ENCODE peak calls at places on chromosomes 5 and 9, in six cellular contexts. B is heart right ventricle, E is coronary artery, C is Panc1, M is cardiac fibroblast, G is cardiac muscle cell. Q is an unnamed sample.

GRCh38 chr5:17216974-17217325 is 481 bp upstream of the BASP1 start:
- DNase-seq in B (peak), E (no peak), C (no peak), M (peak), G (peak), Q (peak)

GRCh38 chr5:71782771-71783770 is 64.0 kb downstream of the CARTPT start:
- DNase-seq in B (peak), E (peak), C (peak), M (peak), G (peak), Q (peak)

GRCh38 chr5:80760178-80760577 is 105.4 kb upstream of the DHFR start:
- DNase-seq in B (no peak), E (no peak), C (no peak), M (no peak), G (no peak), Q (no peak)

GRCh38 chr9:84140535-84141101 is 160.0 kb downstream of the RMI1 start:
- DNase-seq in B (no peak), E (no peak), C (no peak), M (no peak), G (peak), Q (peak)

GRCh38 chr5:31983851-31984250 is 190.3 kb downstream of the GOLPH3 start:
- DNase-seq in B (no peak), E (no peak), C (no peak), M (no peak), G (peak), Q (no peak)

GRCh38 chr5:40618926-40619325 is 60.8 kb upstream of the PTGER4 start:
- DNase-seq in B (no peak), E (no peak), C (no peak), M (no peak), G (no peak), Q (no peak)

GRCh38 chr9:83978992-83979811 is 813 bp downstream of the HNRNPK start:
- DNase-seq in B (peak), E (peak), C (no peak), M (peak), G (peak), Q (peak)

GRCh38 chr9:121350993-121351561 is 19.0 kb downstream of the STOM start:
- DNase-seq in B (peak), E (no peak), C (no peak), M (peak), G (peak), Q (peak)

GRCh38 chr9:94870793-94871558 is 144.5 kb downstream of the AOPEP start:
- DNase-seq in B (peak), E (no peak), C (no peak), M (no peak), G (no peak), Q (peak)

GRCh38 chr9:93897075-93897970 is 57.8 kb downstream of the BARX1 start:
- DNase-seq in B (no peak), E (peak), C (no peak), M (no peak), G (no peak), Q (no peak)

GRCh38 chr5:143277536-143277935 is 126.0 kb downstream of the NR3C1 start:
- DNase-seq in B (no peak), E (no peak), C (no peak), M (no peak), G (no peak), Q (no peak)

GRCh38 chr5:115414406-115415142 is 118.1 kb upstream of the CCDC112 start:
- DNase-seq in B (no peak), E (no peak), C (no peak), M (peak), G (peak), Q (peak)

GRCh38 chr9:36150529-36151305 is 14.2 kb downstream of the GLIPR2 start:
- DNase-seq in B (no peak), E (no peak), C (no peak), M (peak), G (no peak), Q (no peak)

GRCh38 chr5:55847837-55848236 is 3.3 kb upstream of the IL31RA start:
- DNase-seq in B (no peak), E (no peak), C (no peak), M (peak), G (no peak), Q (no peak)

GRCh38 chr9:92619601-92620300 is 50.2 kb downstream of the IPPK start:
- DNase-seq in B (no peak), E (peak), C (no peak), M (no peak), G (peak), Q (no peak)

GRCh38 chr5:175752826-175753535 is 95.1 kb downstream of the HRH2 start:
- DNase-seq in B (no peak), E (peak), C (no peak), M (no peak), G (no peak), Q (no peak)

GRCh38 chr5:161385080-161385479 is 161.4 kb downstream of the GABRB2 start:
- DNase-seq in B (no peak), E (no peak), C (no peak), M (no peak), G (no peak), Q (no peak)

GRCh38 chr9:69136781-69137180 is 37.3 kb upstream of the TJP2 start:
- DNase-seq in B (peak), E (no peak), C (no peak), M (no peak), G (no peak), Q (no peak)

GRCh38 chr5:112863549-112863948 is 2.5 kb downstream of the SRP19 start:
- DNase-seq in B (no peak), E (no peak), C (no peak), M (peak), G (no peak), Q (no peak)

GRCh38 chr9:104968025-104968982 is 40.3 kb upstream of the ABCA1 start:
- DNase-seq in B (peak), E (peak), C (no peak), M (peak), G (peak), Q (peak)

DNA sequence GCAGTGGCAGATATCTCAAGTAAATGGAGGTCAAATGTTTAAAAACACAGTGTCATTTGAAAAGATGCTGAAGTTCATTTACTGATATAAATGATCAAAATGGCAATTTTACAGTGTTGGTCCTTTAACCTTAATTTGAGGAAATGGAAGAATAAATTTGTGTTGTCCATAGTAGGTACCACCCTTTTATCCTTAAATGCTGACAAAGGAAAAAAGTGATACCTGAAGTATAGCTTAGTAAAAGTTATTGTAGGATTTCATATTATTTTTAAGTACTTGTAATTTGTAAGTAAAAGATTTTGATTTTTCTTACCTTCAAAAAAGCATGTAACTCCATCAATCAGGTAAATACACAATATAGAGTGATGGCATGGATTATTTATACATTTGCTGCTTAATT is 166.6 kb upstream of the DAP start:
- DNase-seq in B (no peak), E (no peak), C (no peak), M (no peak), G (no peak), Q (no peak)
- H3K4me3 ChIP-seq in B (no peak), E (no peak), C (no peak), M (no peak), G (no peak), Q (no peak)

GRCh38 chr5:103385722-103386121 is 127.2 kb downstream of the MACIR start:
- DNase-seq in B (no peak), E (no peak), C (no peak), M (no peak), G (peak), Q (no peak)
- TF ChIP-seq CTCF in B (no peak), E (no peak), C (peak), M (no peak), G (peak), Q (no peak)

GRCh38 chr9:114994716-114995115 is 64.3 kb upstream of the TNFSF8 start:
- DNase-seq in B (no peak), E (no peak), C (no peak), M (no peak), G (no peak), Q (no peak)

GRCh38 chr9:115002371-115003120 is 72.2 kb upstream of the TNFSF8 start:
- DNase-seq in B (no peak), E (no peak), C (no peak), M (no peak), G (peak), Q (peak)

GRCh38 chr9:114995681-114996221 is 65.4 kb upstream of the TNFSF8 start:
- DNase-seq in B (no peak), E (no peak), C (no peak), M (no peak), G (peak), Q (no peak)

GRCh38 chr9:115004535-115004934 is 74.1 kb upstream of the TNFSF8 start:
- DNase-seq in B (no peak), E (no peak), C (no peak), M (no peak), G (no peak), Q (peak)

DNA sequence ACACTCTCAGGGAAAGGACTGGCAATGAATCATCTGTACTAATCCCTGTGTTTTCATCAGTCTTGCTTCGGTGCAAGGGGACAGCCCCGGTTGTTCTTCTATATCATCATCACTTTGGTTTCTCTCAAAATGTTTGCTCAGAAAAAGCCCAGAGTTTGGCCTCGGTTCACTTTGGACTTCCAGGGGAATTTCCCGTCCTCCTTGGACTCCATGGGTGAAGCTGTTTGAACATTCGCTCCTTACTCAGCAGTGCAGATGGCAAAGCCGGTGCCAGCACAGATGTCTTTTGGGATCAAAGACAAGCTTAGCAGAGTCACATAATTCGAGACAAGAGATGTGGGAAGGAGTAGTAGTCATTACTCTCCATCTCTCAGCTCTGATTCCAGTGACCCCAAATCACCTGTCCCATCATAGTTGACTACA is 69.8 kb upstream of the TNFSF8 start:
- DNase-seq in B (no peak), E (no peak), C (no peak), M (no peak), G (no peak), Q (no peak)
- H3K4me3 ChIP-seq in B (no peak), E (no peak), C (no peak), M (no peak), G (no peak), Q (no peak)

GRCh38 chr5:109959652-109960051 is 269.9 kb downstream of the MAN2A1 start:
- DNase-seq in B (no peak), E (no peak), C (no peak), M (no peak), G (no peak), Q (no peak)
- TF ChIP-seq CTCF in B (no peak), E (no peak), C (peak), M (peak), G (peak), Q (peak)

GRCh38 chr5:171629221-171630005 is 156.2 kb upstream of the SMIM23 start:
- DNase-seq in B (no peak), E (peak), C (no peak), M (peak), G (no peak), Q (peak)
- H3K4me3 ChIP-seq in B (peak), E (peak), C (peak), M (no peak), G (no peak), Q (no peak)

GRCh38 chr9:112748041-112748440 is 2.5 kb upstream of the SNX30 start:
- DNase-seq in B (no peak), E (no peak), C (no peak), M (no peak), G (no peak), Q (no peak)

GRCh38 chr9:112744177-112744576 is 6.4 kb upstream of the SNX30 start:
- DNase-seq in B (no peak), E (no peak), C (no peak), M (peak), G (no peak), Q (no peak)

GRCh38 chr9:112747094-112747493 is 3.5 kb upstream of the SNX30 start:
- DNase-seq in B (no peak), E (no peak), C (no peak), M (no peak), G (no peak), Q (no peak)

GRCh38 chr9:112743216-112743835 is 7.2 kb upstream of the SNX30 start:
- DNase-seq in B (no peak), E (no peak), C (no peak), M (no peak), G (no peak), Q (no peak)
- TF ChIP-seq CTCF in B (no peak), E (no peak), C (no peak), M (peak), G (peak), Q (peak)

Q was measured in fibroblast of the aortic adventitia.